ENCODE peak calls at places on chromosomes 13 and 19, in four cellular contexts. I is transverse colon, S is ovary, Y is breast epithelium. W is an unnamed sample.

GRCh38 chr19:18626906-18627305 is 9.9 kb upstream of the KLHL26 start:
- DNase-seq in I (no peak), S (no peak), Y (no peak), W (no peak)

GRCh38 chr19:33394006-33394722 is 20.7 kb downstream of the CEBPG start:
- DNase-seq in I (no peak), S (no peak), Y (no peak), W (no peak)

GRCh38 chr19:17739121-17739875 is 12.0 kb upstream of the FCHO1 start:
- DNase-seq in I (peak; percentile 49), S (no peak), Y (no peak), W (no peak)

GRCh38 chr19:33269016-33269415 is 33.3 kb downstream of the CEBPA start:
- DNase-seq in I (no peak), S (no peak), Y (no peak), W (no peak)

GRCh38 chr19:32189956-32190706 is 155.3 kb upstream of the ZNF507 start:
- DNase-seq in I (no peak), S (no peak), Y (no peak), W (no peak)

GRCh38 chr13:93867481-93867880 is 612.0 kb downstream of the DCT start:
- DNase-seq in I (no peak), S (no peak), Y (no peak), W (no peak)

GRCh38 chr19:426725-427445 is 17.9 kb upstream of the C2CD4C start:
- DNase-seq in I (no peak), S (no peak), Y (no peak), W (no peak)

GRCh38 chr19:53876651-53877224 is 5.3 kb upstream of the PRKCG start:
- DNase-seq in I (no peak), S (no peak), Y (no peak), W (no peak)

GRCh38 chr13:33958964-33959363 is 141.0 kb downstream of the RFC3 start:
- DNase-seq in I (no peak), S (no peak), Y (no peak), W (no peak)

GRCh38 chr13:73849292-73849691 is 284.9 kb downstream of the KLF12 start:
- DNase-seq in I (peak; percentile 28), S (no peak), Y (no peak), W (no peak)

GRCh38 chr13:95121516-95121915 is 179.7 kb downstream of the ABCC4 start:
- DNase-seq in I (no peak), S (no peak), Y (no peak), W (no peak)

GRCh38 chr13:65926750-65927171 is 1303.4 kb downstream of the PCDH9 start:
- DNase-seq in I (peak; percentile 9), S (no peak), Y (no peak), W (peak; percentile 5)

GRCh38 chr19:3723883-3724282 is 15.7 kb downstream of the TJP3 start:
- DNase-seq in I (no peak), S (no peak), Y (no peak), W (no peak)

GRCh38 chr13:83508905-83509304 is 373.4 kb downstream of the SLITRK1 start:
- DNase-seq in I (no peak), S (no peak), Y (no peak), W (no peak)

GRCh38 chr13:45381196-45381595 is 37.0 kb downstream of the SLC25A30 start:
- DNase-seq in I (no peak), S (no peak), Y (peak; percentile 40), W (no peak)

GRCh38 chr19:3176715-3177501 is 1.7 kb upstream of the S1PR4 start:
- DNase-seq in I (peak; percentile 71), S (no peak), Y (no peak), W (peak; percentile 71)

GRCh38 chr19:32749361-32749760 is 29.8 kb downstream of the TDRD12 start:
- DNase-seq in I (no peak), S (no peak), Y (no peak), W (no peak)

GRCh38 chr13:28423010-28423409 is 71.9 kb downstream of the FLT1 start:
- DNase-seq in I (peak; percentile 21), S (no peak), Y (no peak), W (no peak)

GRCh38 chr13:42396501-42396900 is 124.5 kb downstream of the AKAP11 start:
- DNase-seq in I (no peak), S (no peak), Y (no peak), W (no peak)

GRCh38 chr13:100443998-100444328 is 144.6 kb downstream of the GGACT start:
- DNase-seq in I (no peak), S (no peak), Y (no peak), W (no peak)

GRCh38 chr19:18173054-18173571 is 500 bp upstream of the IFI30 start:
- DNase-seq in I (peak; percentile 57), S (no peak), Y (peak; percentile 41), W (no peak)

GRCh38 chr13:47190696-47191095 is 293.8 kb upstream of the HTR2A start:
- DNase-seq in I (no peak), S (no peak), Y (no peak), W (no peak)

DNA sequence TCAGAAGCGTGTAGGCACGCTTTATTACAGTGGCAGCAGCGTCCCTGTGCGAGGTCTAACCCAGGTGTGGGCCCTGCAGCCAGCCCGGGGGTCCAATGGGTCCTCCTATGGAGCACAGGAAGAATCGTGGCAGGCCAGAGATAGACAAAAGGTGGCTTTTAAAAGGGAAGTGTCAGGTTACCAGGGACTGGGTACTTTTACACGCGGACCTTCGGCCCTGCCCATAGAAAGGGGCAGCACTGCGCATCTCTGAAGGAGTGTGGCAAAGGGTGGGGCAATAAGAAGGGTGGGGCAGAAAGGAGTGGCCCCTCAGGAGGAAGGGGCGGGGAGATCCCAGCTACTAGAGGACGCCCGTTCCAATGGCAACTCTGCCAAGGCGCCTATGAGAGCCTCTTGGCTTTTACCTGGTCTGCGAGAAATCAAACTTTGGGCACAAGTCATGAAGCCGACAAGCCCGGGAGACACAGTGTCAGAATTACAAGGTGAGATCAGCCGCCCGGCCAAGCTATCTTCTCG is 1419.8 kb downstream of the UQCRFS1 start:
- DNase-seq in I (peak; percentile 88), S (peak; percentile 49), Y (peak; percentile 87), W (peak; percentile 66)
- TF ChIP-seq POLR2A in I (no peak), S (no peak), Y (no peak), W (no peak)

GRCh38 chr19:13436352-13436751 is 69.9 kb downstream of the CACNA1A start:
- DNase-seq in I (no peak), S (no peak), Y (no peak), W (no peak)
- TF ChIP-seq POLR2A in I (no peak), S (no peak), Y (no peak), W (no peak)

DNA sequence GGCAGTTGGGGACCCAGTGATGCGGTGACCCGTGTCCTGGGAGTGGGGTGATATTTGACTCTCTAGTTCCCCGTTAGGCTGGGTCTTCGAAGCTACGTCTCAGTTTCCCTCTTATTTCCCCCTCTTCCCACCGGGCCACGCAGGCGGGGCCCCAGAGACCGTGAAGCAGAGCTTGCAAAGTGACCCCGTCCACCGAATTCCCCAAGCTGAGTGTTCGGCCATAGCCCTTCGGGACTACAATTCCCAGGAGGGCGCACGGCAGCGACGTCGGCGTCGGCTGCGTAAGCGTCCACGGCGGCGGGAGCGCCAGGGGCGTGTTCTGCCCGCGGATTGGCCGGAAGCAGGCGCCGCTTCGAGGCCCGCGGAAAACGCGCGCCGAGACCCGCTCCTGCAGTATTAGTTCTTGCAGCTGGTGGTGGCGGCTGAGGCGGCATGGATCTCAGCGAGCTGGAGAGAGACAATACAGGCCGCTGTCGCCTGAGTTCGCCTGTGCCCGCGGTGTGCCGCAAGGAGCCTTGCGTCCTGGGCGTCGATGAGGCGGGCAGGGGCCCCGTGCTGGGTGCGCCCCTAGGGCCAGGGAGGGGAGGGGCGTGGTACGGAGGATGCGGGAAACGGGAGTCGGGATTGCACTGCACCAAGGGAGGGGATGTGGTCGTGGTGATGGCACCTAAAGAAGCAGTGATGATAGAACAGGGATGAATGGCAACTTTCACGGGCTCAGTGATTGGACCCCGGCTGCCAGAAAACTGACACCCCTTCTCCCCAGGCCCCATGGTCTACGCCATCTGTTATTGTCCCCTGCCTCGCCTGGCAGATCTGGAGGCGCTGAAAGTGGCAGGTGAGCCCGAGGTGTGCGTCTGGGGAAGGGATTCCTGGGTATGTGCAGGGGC is at the start of gene RNASEH2A:
- DNase-seq in I (peak; percentile 92), S (peak; percentile 83), Y (peak; percentile 74), W (peak; percentile 95)
- TF ChIP-seq POLR2A in I (no peak), S (no peak), Y (no peak), W (peak; percentile 72)

GRCh38 chr19:52034051-52034728 is 6.0 kb upstream of the ZNF614 start:
- DNase-seq in I (no peak), S (no peak), Y (no peak), W (peak; percentile 17)

GRCh38 chr19:52028780-52029123 is 573 bp upstream of the ZNF614 start:
- DNase-seq in I (no peak), S (no peak), Y (no peak), W (no peak)

DNA sequence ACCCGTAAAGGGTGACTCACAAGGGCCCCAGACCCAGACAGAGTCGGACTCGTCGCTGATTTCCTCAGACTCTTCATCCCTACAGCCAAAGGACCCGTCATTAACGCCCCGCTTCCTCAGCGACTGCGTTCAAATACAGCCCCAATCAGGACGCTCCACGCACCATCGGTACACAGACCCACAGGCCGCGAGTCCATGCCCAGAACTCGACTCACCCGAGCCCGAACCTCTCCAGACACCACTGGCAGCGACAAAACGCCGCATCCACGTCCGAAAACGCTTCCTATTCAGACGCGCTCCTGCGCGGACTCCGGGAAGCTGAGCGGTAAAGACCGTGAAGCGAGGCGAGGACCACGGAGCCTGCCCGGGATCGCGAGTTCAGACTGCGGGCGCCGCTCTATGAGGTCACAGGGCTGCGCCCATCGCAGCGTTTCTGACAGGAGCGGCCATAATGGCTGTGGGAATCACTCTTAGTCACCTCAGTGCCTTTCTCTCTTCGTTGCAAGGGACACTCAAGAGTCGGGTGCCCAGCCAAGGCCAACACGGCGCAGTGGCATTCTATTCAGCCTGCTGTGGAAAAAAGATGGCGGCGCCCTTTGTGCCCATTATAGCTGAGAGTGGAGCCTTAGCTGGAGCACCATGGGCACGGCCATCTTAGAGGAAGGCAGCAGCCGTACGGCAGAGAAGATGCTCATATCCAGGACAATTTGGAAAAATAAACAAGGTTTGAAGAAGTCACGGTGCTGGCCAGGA is at the start of gene ZNF614:
- DNase-seq in I (peak; percentile 90), S (peak; percentile 79), Y (peak; percentile 71), W (peak; percentile 90)
- TF ChIP-seq POLR2A in I (peak; percentile 70), S (peak; percentile 35), Y (peak; percentile 25), W (peak; percentile 72)

GRCh38 chr19:12867120-12868099 is 13.8 kb downstream of the DNASE2 start:
- DNase-seq in I (peak; percentile 76), S (peak; percentile 69), Y (peak; percentile 53), W (peak; percentile 86)
- TF ChIP-seq POLR2A in I (no peak), S (no peak), Y (no peak), W (no peak)

GRCh38 chr19:31119951-31120690 is 229.1 kb downstream of the TSHZ3 start:
- DNase-seq in I (no peak), S (no peak), Y (no peak), W (no peak)

GRCh38 chr19:31118926-31119325 is 230.3 kb downstream of the TSHZ3 start:
- DNase-seq in I (no peak), S (no peak), Y (no peak), W (no peak)

GRCh38 chr19:31118292-31118925 is 230.8 kb downstream of the TSHZ3 start:
- DNase-seq in I (no peak), S (no peak), Y (no peak), W (no peak)

GRCh38 chr19:31120952-31121351 is 228.3 kb downstream of the TSHZ3 start:
- DNase-seq in I (no peak), S (no peak), Y (no peak), W (no peak)

DNA sequence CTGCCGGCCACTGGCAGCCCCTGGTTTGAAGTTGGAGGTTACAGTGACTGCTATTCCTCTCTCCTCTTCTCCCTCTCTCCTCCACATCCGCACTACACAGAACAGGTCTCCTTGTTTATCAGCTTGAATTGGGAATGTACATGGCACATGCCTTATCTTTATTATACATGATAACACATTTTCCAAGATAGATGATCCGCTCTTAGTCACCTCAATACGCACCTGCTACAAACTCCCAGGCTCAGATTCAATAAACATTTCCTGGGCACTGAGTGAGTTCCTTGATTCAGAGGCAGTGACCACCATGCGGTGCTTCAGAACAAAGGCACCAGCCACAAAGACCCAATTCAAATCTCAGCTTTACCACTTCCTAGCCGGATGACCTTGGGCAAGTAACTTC is 227.7 kb downstream of the TSHZ3 start:
- DNase-seq in I (no peak), S (no peak), Y (no peak), W (no peak)
- TF ChIP-seq POLR2A in I (no peak), S (no peak), Y (no peak), W (no peak)

W was measured in erythroblast.